ENCODE peak calls at places on chromosomes 12 and 14, in four cellular contexts. A is K562, M is HL-60, T is GM12878. E is an unnamed sample.

GRCh38 chr12:72057330-72057911 is 118.8 kb downstream of the TPH2 start:
- DNase-seq in A (no peak), T (no peak), M (no peak), E (no peak)

GRCh38 chr12:124082676-124083075 is 109.7 kb downstream of the ZNF664 start:
- DNase-seq in T (no peak), A (no peak), M (no peak), E (no peak)

GRCh38 chr12:111248981-111249380 is 119.9 kb downstream of the PHETA1 start:
- DNase-seq in M (no peak), A (no peak), T (no peak), E (no peak)

GRCh38 chr12:107564946-107565345 is 120.7 kb upstream of the PWP1 start:
- DNase-seq in M (no peak), A (peak; percentile 4), T (no peak), E (no peak)

GRCh38 chr12:1915082-1915968 is 3.1 kb downstream of the CACNA2D4 start:
- DNase-seq in A (peak; percentile 48), T (no peak), M (peak; percentile 82), E (no peak)

GRCh38 chr12:25615119-25615518 is 62.0 kb upstream of the LMNTD1 start:
- DNase-seq in M (no peak), A (peak; percentile 62), T (no peak), E (no peak)

GRCh38 chr12:113236539-113237354 is 15.5 kb downstream of the TPCN1 start:
- DNase-seq in A (no peak), M (no peak), T (no peak), E (no peak)

GRCh38 chr12:46004715-46005114 is 14.3 kb upstream of the SCAF11 start:
- DNase-seq in T (no peak), A (no peak), M (no peak), E (no peak)

GRCh38 chr14:99732436-99733220 is 48.5 kb downstream of the CYP46A1 start:
- DNase-seq in A (no peak), M (no peak), T (no peak), E (no peak)

GRCh38 chr12:125454786-125455450 is 389.7 kb downstream of the AACS start:
- DNase-seq in T (no peak), A (no peak), M (no peak), E (no peak)

GRCh38 chr12:52924764-52925716 is 20.2 kb upstream of the KRT8 start:
- DNase-seq in T (no peak), M (no peak), A (peak; percentile 92), E (no peak)

GRCh38 chr12:8145754-8146415 is 10.9 kb upstream of the ZNF705A start:
- DNase-seq in T (no peak), M (no peak), A (no peak), E (no peak)

GRCh38 chr14:29282169-29282568 is 515.6 kb downstream of the FOXG1 start:
- DNase-seq in T (no peak), M (no peak), A (no peak), E (no peak)

GRCh38 chr14:21070083-21070609 is at the start of gene ARHGEF40:
- DNase-seq in T (no peak), A (peak; percentile 58), M (no peak), E (no peak)

GRCh38 chr12:40063424-40063823 is 42.5 kb downstream of the SLC2A13 start:
- DNase-seq in M (no peak), A (no peak), T (no peak), E (no peak)

GRCh38 chr12:6476496-6476895 is 6.0 kb upstream of the VAMP1 start:
- DNase-seq in A (no peak), M (no peak), T (no peak), E (no peak)

GRCh38 chr12:22641353-22642053 is 16.5 kb downstream of the ETNK1 start:
- DNase-seq in M (no peak), A (no peak), T (no peak), E (no peak)

GRCh38 chr12:29164477-29165163 is 15.5 kb downstream of the FAR2 start:
- DNase-seq in M (peak; percentile 56), T (peak; percentile 55), A (peak; percentile 19), E (peak; percentile 30)

DNA sequence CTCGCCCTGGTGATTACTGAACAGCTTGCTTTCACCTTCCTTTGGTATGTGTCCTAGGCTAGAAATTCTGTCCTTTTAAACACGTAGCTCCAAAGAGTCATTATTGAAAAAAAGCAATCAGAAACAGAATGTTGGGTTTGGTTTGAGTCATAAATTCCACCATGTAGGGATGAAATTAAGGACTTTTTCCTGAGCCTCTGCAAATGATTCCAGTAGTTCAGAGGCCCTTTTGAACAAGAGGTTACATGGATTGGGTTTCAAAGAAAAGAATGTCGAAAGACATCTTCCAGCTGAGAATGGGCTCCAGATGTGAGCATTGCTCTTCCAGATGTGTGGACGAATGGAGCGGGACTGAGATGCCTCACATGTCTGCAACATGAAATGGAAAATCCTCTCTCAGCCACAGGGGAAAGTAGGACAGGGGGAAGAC is 23.5 kb upstream of the EMP1 start:
- DNase-seq in T (no peak), M (no peak), A (no peak), E (no peak)
- TF ChIP-seq POLR2AphosphoS5 in T (no peak), M (no peak), A (no peak), E (no peak)

GRCh38 chr14:67763158-67763822 is 53.1 kb downstream of the ZFYVE26 start:
- DNase-seq in M (peak; percentile 9), A (no peak), T (no peak), E (no peak)
- TF ChIP-seq SPI1 in M (no peak), A (no peak), T (no peak), E (no peak)

GRCh38 chr12:103964805-103965204 is 867 bp upstream of the TDG start:
- DNase-seq in T (no peak), M (no peak), A (no peak), E (no peak)

GRCh38 chr12:103969391-103969790 is 3.7 kb downstream of the TDG start:
- DNase-seq in M (no peak), T (no peak), A (no peak), E (no peak)

GRCh38 chr12:103965255-103965589 is 450 bp upstream of the TDG start:
- DNase-seq in T (no peak), M (no peak), A (no peak), E (no peak)

GRCh38 chr12:103965590-103966407 is at the start of gene TDG:
- DNase-seq in A (peak; percentile 99), M (peak; percentile 99), T (peak; percentile 97), E (peak; percentile 85)

GRCh38 chr12:103966736-103967135 is 1.1 kb downstream of the TDG start:
- DNase-seq in M (no peak), A (no peak), T (no peak), E (no peak)
- TF ChIP-seq POLR2AphosphoS5 in M (no peak), A (no peak), T (no peak), E (no peak)

DNA sequence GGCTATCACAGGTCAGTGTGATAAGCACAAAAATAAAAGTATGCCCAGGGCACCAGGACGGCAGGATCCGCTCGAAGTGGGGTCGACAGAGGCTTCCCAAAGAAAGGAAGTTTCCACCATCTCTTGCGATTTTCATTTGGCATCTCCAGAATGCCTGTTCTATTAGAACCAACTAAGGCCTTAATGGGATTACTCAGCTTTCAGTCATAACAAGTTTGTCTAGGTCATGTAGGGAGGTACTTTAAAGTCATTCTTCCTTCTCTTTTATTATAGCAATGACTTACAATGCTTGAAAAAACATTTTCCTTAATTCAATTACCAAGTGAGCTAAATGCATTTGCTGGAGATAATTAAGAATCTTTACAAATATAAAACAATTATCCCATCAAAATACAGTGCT is 83.6 kb upstream of the DIO3 start:
- DNase-seq in T (no peak), A (no peak), M (no peak), E (no peak)
- TF ChIP-seq SPI1 in T (no peak), A (no peak), M (no peak), E (no peak)

GRCh38 chr12:67991158-67991557 is 1.9 kb downstream of the IFNG-AS1 start:
- DNase-seq in T (no peak), A (no peak), M (no peak), E (no peak)
- TF ChIP-seq POLR2AphosphoS5 in T (peak; percentile 49), A (no peak), M (no peak), E (no peak)

E was measured in GM12891.